ENCODE peak calls at places on chromosomes 11 and 22, in ten cellular contexts. X is neural progenitor cell, S is left ventricle myocardium inferior, V is stomach, D is PC-3, F is uterus, Y is colonic mucosa, G is endodermal cell, K is H9, W is right atrium auricular region. Z is an unnamed sample. For H3K9me3, the result is how much of the 10 kb centered on the place peaks cover.

GRCh38 chr22:29947410-29948387 is 64.7 kb downstream of the MTMR3 start:
- DNase-seq in D (no peak), V (no peak), G (no peak), F (no peak), S (no peak), W (no peak), Y (no peak), K (no peak), X (no peak), Z (no peak)

GRCh38 chr11:103420593-103420992 is 311.4 kb downstream of the DYNC2H1 start:
- DNase-seq in V (no peak), F (no peak), G (no peak), Y (no peak), S (no peak), D (no peak), X (no peak), W (no peak), K (no peak), Z (no peak)

GRCh38 chr11:20723366-20723765 is 54.0 kb downstream of the NELL1 start:
- DNase-seq in V (no peak), S (no peak), G (no peak), Y (no peak), X (no peak), F (no peak), K (no peak), D (no peak), W (no peak), Z (no peak)

GRCh38 chr11:46278387-46279173 is 1.1 kb downstream of the CREB3L1 start:
- DNase-seq in D (no peak), W (no peak), V (peak), K (peak), X (peak), G (peak), Y (peak), F (peak), S (peak), Z (no peak)

GRCh38 chr11:46918087-46918751 is at the start of gene LRP4:
- DNase-seq in D (no peak), S (peak), W (no peak), G (peak), Y (peak), F (peak), K (peak), V (peak), X (peak), Z (no peak)

GRCh38 chr22:50246242-50247175 is 1.7 kb upstream of the TUBGCP6 start:
- DNase-seq in F (no peak), W (no peak), K (no peak), Y (no peak), D (peak), S (no peak), X (no peak), V (no peak), G (no peak), Z (no peak)

GRCh38 chr22:38831166-38831945 is 12.5 kb downstream of the NPTXR start:
- DNase-seq in F (no peak), X (no peak), K (no peak), W (no peak), S (no peak), Y (no peak), G (no peak), D (no peak), V (no peak), Z (no peak)

GRCh38 chr11:119448380-119448779 is 25.4 kb upstream of the THY1 start:
- DNase-seq in D (no peak), X (no peak), S (no peak), F (no peak), W (no peak), V (no peak), G (no peak), Y (no peak), K (no peak), Z (no peak)

GRCh38 chr11:95498731-95499396 is 267.9 kb upstream of the SESN3 start:
- DNase-seq in G (peak), Y (no peak), K (peak), D (peak), X (peak), V (no peak), S (no peak), W (no peak), F (no peak), Z (no peak)

GRCh38 chr11:66243816-66244215 is 24.6 kb upstream of the RAB1B start:
- DNase-seq in W (no peak), X (no peak), S (no peak), Y (no peak), G (no peak), K (no peak), V (no peak), D (no peak), F (no peak), Z (no peak)

GRCh38 chr11:121291896-121292502 is 572 bp upstream of the SC5D start:
- DNase-seq in F (no peak), V (no peak), D (peak), Y (no peak), W (peak), K (peak), X (no peak), S (no peak), G (no peak), Z (no peak)

GRCh38 chr22:44402196-44403111 is 89.7 kb upstream of the SHISAL1 start:
- DNase-seq in K (peak), G (peak), X (no peak), D (no peak), V (no peak), Y (no peak), S (peak), W (no peak), F (no peak), Z (no peak)

GRCh38 chr11:57459112-57460016 is 964 bp upstream of the RTN4RL2 start:
- DNase-seq in Y (no peak), D (peak), X (peak), F (no peak), V (no peak), W (no peak), S (no peak), G (peak), K (peak), Z (no peak)

GRCh38 chr11:95282337-95282751 is 51.3 kb upstream of the SESN3 start:
- DNase-seq in W (no peak), F (no peak), X (peak), V (no peak), D (no peak), K (no peak), Y (no peak), S (no peak), G (peak), Z (no peak)

GRCh38 chr11:45906965-45907591 is at the start of gene FREY1:
- DNase-seq in W (no peak), K (no peak), F (no peak), V (no peak), Y (no peak), G (no peak), X (no peak), D (no peak), S (no peak), Z (no peak)

GRCh38 chr11:76206327-76207081 is at the start of gene WNT11:
- DNase-seq in K (peak), G (peak), W (no peak), D (peak), X (peak), F (peak), V (peak), Y (peak), S (peak), Z (peak)

GRCh38 chr11:45664376-45665205 is 831 bp downstream of the CHST1 start:
- DNase-seq in F (no peak), V (no peak), X (peak), W (no peak), S (no peak), K (no peak), Y (no peak), D (no peak), G (peak), Z (no peak)

GRCh38 chr11:110337570-110338193 is 41.3 kb upstream of the RDX start:
- DNase-seq in X (no peak), F (no peak), W (peak), V (no peak), D (peak), K (peak), Y (no peak), S (no peak), G (peak), Z (no peak)

GRCh38 chr11:128497057-128497957 is 90.1 kb downstream of the ETS1 start:
- DNase-seq in F (peak), G (peak), W (no peak), Y (no peak), S (no peak), K (peak), D (peak), V (no peak), X (no peak), Z (no peak)

GRCh38 chr11:61771995-61772455 is 19.6 kb downstream of the MYRF start:
- DNase-seq in K (peak), S (no peak), W (no peak), X (peak), G (peak), D (no peak), V (no peak), Y (no peak), F (no peak), Z (no peak)

GRCh38 chr11:2091112-2091746 is 48.0 kb downstream of the IGF2 start:
- DNase-seq in F (no peak), V (peak), Y (no peak), X (no peak), W (no peak), K (peak), G (peak), D (no peak), S (no peak), Z (peak)

GRCh38 chr11:128054323-128054910 is 532.9 kb downstream of the ETS1 start:
- DNase-seq in X (no peak), D (no peak), S (no peak), Y (no peak), G (no peak), W (no peak), V (no peak), K (no peak), F (no peak), Z (no peak)

DNA sequence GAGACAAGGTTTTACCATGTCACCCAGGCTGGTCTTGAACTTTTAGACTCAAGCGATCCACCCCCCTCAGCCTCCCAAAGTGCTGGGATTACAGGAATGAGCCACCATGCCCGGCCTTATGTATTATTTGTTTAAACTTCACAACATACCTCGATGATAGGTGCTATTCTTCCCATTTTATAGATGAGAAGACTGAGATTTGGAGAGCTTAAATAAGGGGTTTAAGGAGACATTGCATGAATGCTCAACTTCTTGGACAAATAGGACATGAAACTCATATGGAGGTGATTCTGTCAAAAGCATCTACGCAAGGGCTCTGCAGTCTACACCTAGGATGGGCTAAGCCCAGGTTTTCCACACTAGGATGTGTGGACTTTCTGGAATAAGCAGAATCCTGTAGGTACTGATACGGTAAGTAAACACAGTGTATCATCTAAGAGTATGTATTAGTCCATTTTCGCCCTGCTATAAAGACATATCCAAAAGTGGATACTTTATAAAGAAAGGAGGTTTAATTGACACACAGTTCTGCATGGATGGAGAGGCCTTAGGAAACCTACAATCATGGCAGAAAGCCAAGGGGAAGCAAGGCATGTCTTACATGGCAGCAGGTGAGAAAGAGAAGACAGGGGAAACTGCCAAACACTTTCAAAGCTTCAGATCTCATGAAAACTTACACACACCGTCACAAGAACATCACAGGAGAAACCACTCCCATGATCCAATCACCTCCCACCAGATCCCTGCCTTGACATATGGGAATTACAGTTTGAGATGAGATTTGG is 62.8 kb upstream of the CAPRIN1 start:
- DNase-seq in S (no peak), F (no peak), K (no peak), X (no peak), G (no peak), W (no peak), D (no peak), Y (no peak), V (no peak), Z (no peak)
- TF ChIP-seq CTCF in S (no peak), F (no peak), K (no peak), X (no peak), G (no peak), W (no peak), D (no peak), Y (no peak), V (no peak), Z (no peak)

GRCh38 chr22:48431014-48431413 is 1396.7 kb downstream of the BRD1 start:
- DNase-seq in G (no peak), X (no peak), D (no peak), V (no peak), F (no peak), W (no peak), Y (no peak), S (no peak), K (no peak), Z (no peak)
- H3K9me3 ChIP-seq in G (under half), X (under half), D (under half), V (under half), F (under half), W (under half), Y (under half), S (under half), K (under half), Z (under half)

GRCh38 chr22:19898831-19899567 is 42.6 kb upstream of the COMT start:
- DNase-seq in D (no peak), S (no peak), X (no peak), G (no peak), W (no peak), K (no peak), V (no peak), Y (no peak), F (no peak), Z (no peak)

GRCh38 chr22:19897726-19898515 is 43.2 kb upstream of the GNB1L start:
- DNase-seq in Y (no peak), K (no peak), G (no peak), F (no peak), D (no peak), W (no peak), S (no peak), X (no peak), V (no peak), Z (no peak)

GRCh38 chr22:19895160-19895849 is 40.6 kb upstream of the GNB1L start:
- DNase-seq in W (no peak), Y (no peak), D (no peak), V (no peak), F (no peak), S (no peak), G (no peak), K (no peak), X (no peak), Z (no peak)

GRCh38 chr22:19893363-19893762 is 38.7 kb upstream of the GNB1L start:
- DNase-seq in V (no peak), X (no peak), F (no peak), W (no peak), G (no peak), S (no peak), Y (no peak), D (no peak), K (no peak), Z (no peak)

DNA sequence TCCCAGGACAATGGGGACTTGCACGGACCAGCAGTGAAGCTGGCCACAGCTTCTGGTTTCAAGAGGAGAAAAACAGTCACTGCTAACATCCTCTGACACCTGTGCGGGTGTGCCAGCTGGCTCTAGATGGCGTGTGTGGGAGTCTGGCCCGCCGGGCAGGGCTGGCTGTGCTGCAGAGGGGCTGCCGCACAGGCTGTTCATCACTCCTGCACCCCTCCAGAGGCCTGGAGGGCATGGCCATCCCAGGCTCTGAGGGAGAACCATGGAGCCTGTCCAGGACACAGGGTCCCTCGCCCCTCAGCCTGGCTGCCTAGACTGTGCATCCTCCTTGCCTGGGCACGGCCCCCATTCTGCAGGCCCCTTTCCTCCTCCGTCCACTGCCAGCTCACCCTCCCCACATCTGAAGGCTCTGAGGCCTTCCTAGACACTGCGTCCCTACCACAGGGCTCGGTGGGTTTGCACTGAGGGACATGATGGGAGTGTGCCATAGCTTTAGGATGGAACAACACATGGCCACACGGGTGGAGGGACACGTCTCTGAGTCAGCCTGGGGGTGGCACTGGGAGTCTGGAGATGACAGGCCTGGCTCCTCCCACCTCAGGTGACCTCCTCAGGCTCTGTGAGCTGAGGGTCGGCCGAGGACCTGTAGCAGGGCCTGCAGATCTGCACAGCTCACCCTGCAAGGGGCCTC is 42.1 kb upstream of the GNB1L start:
- DNase-seq in W (no peak), F (no peak), X (no peak), D (no peak), V (no peak), Y (no peak), G (peak), S (no peak), K (no peak), Z (no peak)
- TF ChIP-seq CTCF in W (no peak), F (no peak), X (no peak), D (no peak), V (no peak), Y (no peak), G (no peak), S (no peak), K (no peak), Z (no peak)

DNA sequence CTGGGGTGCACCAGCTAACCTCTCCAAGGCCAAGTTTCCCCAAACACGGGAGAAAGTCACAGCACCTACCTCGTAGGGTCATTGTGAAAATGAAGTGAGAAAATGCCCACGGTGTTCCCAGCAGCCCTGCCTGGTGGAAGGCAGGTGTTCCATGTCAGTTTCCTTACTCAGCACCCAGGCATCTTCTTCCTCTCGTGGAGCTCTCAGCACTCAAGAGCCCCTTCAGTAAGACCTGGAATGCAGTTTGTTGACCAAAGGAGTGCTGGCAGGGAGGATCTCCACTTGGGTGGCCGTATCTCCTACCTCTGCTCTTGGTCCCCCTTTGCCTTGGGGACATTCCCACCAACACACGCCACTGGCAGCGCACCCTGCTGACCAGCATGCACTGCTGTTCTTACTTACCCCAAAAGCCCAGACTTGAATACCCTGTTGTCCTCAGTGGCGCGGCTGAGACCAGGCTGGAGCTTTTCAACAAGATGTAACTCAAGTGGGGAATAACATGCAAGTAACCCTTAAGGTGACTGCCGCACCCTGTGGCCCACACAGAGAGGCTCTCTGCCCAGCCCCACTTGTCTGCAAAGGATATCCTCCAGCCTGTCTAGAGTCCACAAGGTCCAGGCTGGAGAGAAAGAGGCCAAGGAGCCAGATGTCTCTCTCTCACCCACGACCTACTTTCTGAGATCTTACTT is 201.2 kb upstream of the TMEM45B start:
- DNase-seq in X (no peak), V (no peak), F (no peak), G (no peak), D (no peak), K (no peak), Y (no peak), W (no peak), S (no peak), Z (no peak)
- H3K9me3 ChIP-seq in X (under half), V (under half), F (under half), G (under half), D (under half), K (under half), Y (under half), W (under half), S (under half), Z (under half)

GRCh38 chr11:34869425-34869824 is 46.8 kb downstream of the APIP start:
- DNase-seq in W (no peak), F (no peak), K (peak), D (no peak), G (peak), S (no peak), Y (no peak), X (peak), V (no peak), Z (no peak)
- TF ChIP-seq CTCF in W (no peak), F (no peak), K (peak), D (peak), G (peak), S (no peak), Y (no peak), X (peak), V (no peak), Z (no peak)

DNA sequence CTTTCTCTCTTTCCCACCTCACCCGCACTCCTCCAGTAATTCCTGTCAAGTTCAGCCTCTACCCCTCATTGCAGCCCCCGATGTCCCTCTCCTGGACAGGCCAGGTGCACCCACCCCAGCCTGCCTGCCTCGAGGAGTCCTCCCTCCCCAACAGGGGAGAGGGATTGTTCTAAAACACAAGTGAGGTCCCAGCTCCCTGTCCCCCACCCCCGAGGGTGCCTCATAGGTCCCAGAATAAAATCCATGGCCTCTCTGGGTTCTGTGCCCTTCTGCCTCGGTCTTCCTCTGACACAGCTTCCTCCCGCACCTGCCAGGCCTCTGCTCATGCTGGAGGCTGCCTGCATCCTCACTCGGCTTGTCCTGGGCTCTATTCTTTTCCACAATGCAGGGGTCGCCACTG is 720.1 kb downstream of the BRD1 start:
- DNase-seq in X (no peak), D (no peak), S (no peak), W (no peak), F (no peak), K (no peak), V (no peak), Y (no peak), G (no peak), Z (no peak)
- H3K9me3 ChIP-seq in X (under half), D (under half), S (under half), W (under half), F (under half), K (under half), V (under half), Y (under half), G (under half), Z (under half)

DNA sequence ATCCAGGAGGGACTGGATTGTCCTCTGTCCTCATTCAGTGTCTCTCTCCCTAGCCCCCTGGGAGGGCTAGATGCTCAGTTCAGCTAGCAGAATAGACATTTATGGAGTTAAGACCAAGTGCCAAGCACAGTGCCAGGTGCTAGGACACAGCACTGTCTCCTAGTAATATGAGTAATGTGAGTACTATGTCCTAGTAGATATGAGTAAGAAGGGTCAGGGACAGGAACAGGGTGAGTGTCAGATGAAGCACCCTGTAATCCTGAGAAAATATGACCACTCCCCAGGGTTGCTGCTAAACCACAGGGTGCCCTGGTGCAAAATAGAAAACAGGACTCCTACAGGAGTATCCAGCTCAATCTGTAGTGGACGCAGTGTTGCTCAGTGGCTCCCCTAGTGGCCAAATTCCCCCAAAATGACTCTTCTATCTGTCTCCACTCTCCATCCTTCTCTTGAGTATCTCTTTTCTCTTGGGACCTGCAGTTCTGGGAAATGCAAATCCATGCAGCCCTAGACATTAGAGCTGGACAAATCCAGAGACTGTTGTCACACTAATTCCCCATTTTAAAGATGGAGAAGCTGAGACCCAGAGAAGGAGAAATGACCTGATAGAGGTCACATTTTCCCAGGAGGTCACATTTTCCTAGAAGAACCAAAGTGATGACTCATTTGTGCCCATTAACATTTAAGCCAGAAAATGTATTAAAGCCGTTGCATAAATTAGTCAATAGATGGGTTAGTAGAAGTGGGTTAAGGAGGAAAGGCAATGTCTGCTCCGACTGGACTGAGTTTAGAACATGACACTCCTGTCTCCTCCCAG is 214.3 kb downstream of the NXPE2 start:
- DNase-seq in Y (peak), K (no peak), X (no peak), W (no peak), V (no peak), D (no peak), S (no peak), G (peak), F (no peak), Z (no peak)
- TF ChIP-seq CTCF in Y (peak), K (peak), X (peak), W (no peak), V (no peak), D (peak), S (peak), G (peak), F (no peak), Z (no peak)